ENCODE peak calls at places on chromosomes 3 and 15, in eight cellular contexts. W, E, F, P, R, L, I and J are unnamed samples.

GRCh38 chr3:129123314-129124060 is 1.9 kb upstream of the RAB43 start:
- DNase-seq in W (peak), E (no peak), F (no peak), P (no peak), R (no peak), L (peak), I (no peak), J (peak)

GRCh38 chr3:72340476-72341379 is 507.5 kb downstream of the SHQ1 start:
- DNase-seq in W (peak), E (no peak), F (no peak), P (no peak), R (no peak), L (no peak), I (no peak), J (no peak)

GRCh38 chr3:39808467-39809180 is 785 bp upstream of the MYRIP start:
- DNase-seq in W (peak), E (peak), F (no peak), P (peak), R (no peak), L (peak), I (no peak), J (no peak)

GRCh38 chr3:38334656-38335055 is 11.9 kb upstream of the XYLB start:
- DNase-seq in W (peak), E (no peak), F (no peak), P (no peak), R (no peak), L (peak), I (no peak), J (no peak)

GRCh38 chr3:189727898-189728297 is 96.7 kb downstream of the TP63 start:
- DNase-seq in W (peak), E (no peak), F (no peak), P (no peak), R (no peak), L (peak), I (no peak), J (no peak)

GRCh38 chr15:49145651-49146609 is 9.5 kb downstream of the COPS2 start:
- DNase-seq in W (peak), E (peak), F (peak), P (peak), R (peak), L (peak), I (no peak), J (no peak)

GRCh38 chr3:24387000-24387399 is 107.7 kb downstream of the THRB start:
- DNase-seq in W (peak), E (no peak), F (no peak), P (no peak), R (no peak), L (no peak), I (no peak), J (no peak)

GRCh38 chr3:126683506-126683905 is 20.5 kb upstream of the CHCHD6 start:
- DNase-seq in W (no peak), E (no peak), F (no peak), P (no peak), R (no peak), L (no peak), I (no peak), J (no peak)

GRCh38 chr3:70519913-70520659 is 207.6 kb upstream of the MDFIC2 start:
- DNase-seq in W (peak), E (no peak), F (no peak), P (no peak), R (no peak), L (peak), I (no peak), J (no peak)

GRCh38 chr3:19947549-19948071 is 713 bp downstream of the RAB5A start:
- DNase-seq in W (peak), E (peak), F (peak), P (no peak), R (peak), L (peak), I (peak), J (peak)

GRCh38 chr3:132911741-132912415 is 126.3 kb upstream of the TMEM108 start:
- DNase-seq in W (peak), E (no peak), F (no peak), P (no peak), R (no peak), L (no peak), I (no peak), J (no peak)

GRCh38 chr3:126450219-126450618 is 25.5 kb downstream of the ZXDC start:
- DNase-seq in W (no peak), E (no peak), F (no peak), P (no peak), R (no peak), L (no peak), I (no peak), J (no peak)

GRCh38 chr3:111809196-111809595 is 49.9 kb upstream of the PHLDB2 start:
- DNase-seq in W (peak), E (no peak), F (no peak), P (no peak), R (no peak), L (peak), I (no peak), J (no peak)

GRCh38 chr3:141094851-141095545 is 43.9 kb downstream of the SPSB4 start:
- DNase-seq in W (peak), E (no peak), F (no peak), P (no peak), R (no peak), L (peak), I (no peak), J (no peak)

GRCh38 chr3:75305901-75306300 is 358.2 kb upstream of the FRG2C start:
- DNase-seq in W (no peak), E (no peak), F (no peak), P (no peak), R (no peak), L (no peak), I (no peak), J (no peak)

GRCh38 chr15:87368511-87368910 is 888.0 kb downstream of the NTRK3 start:
- DNase-seq in W (peak), E (no peak), F (no peak), P (no peak), R (no peak), L (peak), I (no peak), J (no peak)

GRCh38 chr15:95208988-95209387 is 977.6 kb downstream of the MCTP2 start:
- DNase-seq in W (peak), E (no peak), F (no peak), P (no peak), R (no peak), L (no peak), I (no peak), J (no peak)